ENCODE peak calls at places on chromosomes 2 and 18, in seven cellular contexts. X, M, H, T, S, V and Q are unnamed samples.

GRCh38 chr18:45007531-45007930 is 326.8 kb downstream of the SETBP1 start:
- DNase-seq in X (no peak), T (no peak), S (no peak), H (no peak), V (no peak), M (no peak), Q (no peak)

GRCh38 chr2:134301099-134301970 is 47.5 kb downstream of the MGAT5 start:
- DNase-seq in H (no peak), V (no peak), X (no peak), S (no peak), M (no peak), T (no peak), Q (no peak)

GRCh38 chr2:32663864-32664263 is 36.0 kb downstream of the TTC27 start:
- DNase-seq in H (no peak), V (no peak), X (no peak), T (no peak), S (no peak), M (no peak), Q (no peak)

GRCh38 chr2:71546777-71547281 is 93.5 kb downstream of the DYSF start:
- DNase-seq in V (no peak), T (no peak), S (no peak), H (no peak), X (no peak), M (peak), Q (no peak)

GRCh38 chr2:144508162-144508765 is 11.7 kb downstream of the ZEB2 start:
- DNase-seq in H (no peak), M (no peak), T (no peak), X (no peak), S (no peak), V (no peak), Q (no peak)

GRCh38 chr2:132669854-132670103 is 226 bp downstream of the LYPD1 start:
- DNase-seq in H (no peak), S (no peak), X (no peak), V (peak), M (no peak), T (no peak), Q (peak)

GRCh38 chr2:213238753-213239591 is 45.3 kb upstream of the SPAG16 start:
- DNase-seq in X (no peak), S (no peak), H (no peak), M (peak), T (peak), V (no peak), Q (no peak)

GRCh38 chr2:168461178-168461941 is 5.3 kb downstream of the CERS6 start:
- DNase-seq in X (no peak), S (no peak), V (no peak), M (no peak), H (no peak), T (no peak), Q (no peak)

GRCh38 chr2:149611100-149611820 is 23.7 kb upstream of the MMADHC start:
- DNase-seq in H (no peak), S (no peak), V (no peak), M (no peak), T (no peak), X (no peak), Q (no peak)

GRCh38 chr18:46412831-46413371 is 244.1 kb downstream of the LOXHD1 start:
- DNase-seq in S (no peak), V (no peak), T (no peak), H (no peak), X (no peak), M (no peak), Q (no peak)

GRCh38 chr2:231785413-231785812 is 832 bp upstream of the COPS7B start:
- DNase-seq in T (no peak), S (no peak), M (no peak), H (peak), V (no peak), X (no peak), Q (no peak)

GRCh38 chr2:28821295-28821958 is 10.8 kb downstream of the SPDYA start:
- DNase-seq in X (peak), T (peak), V (peak), S (peak), M (peak), H (peak), Q (peak)

GRCh38 chr18:80176334-80177080 is 67.4 kb downstream of the ADNP2 start:
- DNase-seq in X (no peak), M (peak), H (no peak), S (no peak), T (no peak), V (no peak), Q (no peak)

GRCh38 chr2:67215214-67215613 is 181.9 kb upstream of the ETAA1 start:
- DNase-seq in V (peak), T (no peak), M (peak), H (no peak), X (peak), S (no peak), Q (peak)

GRCh38 chr2:36618381-36618780 is 20.4 kb upstream of the FEZ2 start:
- DNase-seq in H (peak), X (peak), S (peak), M (peak), V (peak), T (peak), Q (peak)

GRCh38 chr2:133241231-133241575 is 327.1 kb downstream of the NCKAP5 start:
- DNase-seq in T (no peak), H (no peak), V (no peak), X (no peak), S (no peak), M (no peak), Q (no peak)

GRCh38 chr2:72483346-72483745 is 335.7 kb upstream of the CYP26B1 start:
- DNase-seq in X (no peak), V (no peak), T (no peak), S (no peak), H (no peak), M (no peak), Q (no peak)

GRCh38 chr2:126494593-126494992 is 161.4 kb upstream of the GYPC start:
- DNase-seq in V (no peak), T (no peak), X (no peak), M (no peak), H (no peak), S (no peak), Q (no peak)

GRCh38 chr18:10543277-10543676 is 17.4 kb downstream of the NAPG start:
- DNase-seq in H (no peak), M (no peak), V (no peak), S (no peak), T (no peak), X (no peak), Q (no peak)

GRCh38 chr2:238720232-238720672 is 127.6 kb upstream of the TWIST2 start:
- DNase-seq in S (no peak), H (no peak), X (peak), M (peak), V (peak), T (peak), Q (peak)

GRCh38 chr2:139730197-139730596 is 950.0 kb upstream of the NXPH2 start:
- DNase-seq in X (no peak), T (no peak), S (no peak), M (no peak), V (no peak), H (no peak), Q (no peak)

GRCh38 chr18:73778052-73778395 is 369.6 kb downstream of the FBXO15 start:
- DNase-seq in V (no peak), M (no peak), X (no peak), S (no peak), T (no peak), H (no peak), Q (no peak)

GRCh38 chr2:241692448-241692847 is 5.8 kb upstream of the DTYMK start:
- DNase-seq in X (no peak), V (no peak), S (no peak), T (no peak), M (no peak), H (no peak), Q (no peak)

DNA sequence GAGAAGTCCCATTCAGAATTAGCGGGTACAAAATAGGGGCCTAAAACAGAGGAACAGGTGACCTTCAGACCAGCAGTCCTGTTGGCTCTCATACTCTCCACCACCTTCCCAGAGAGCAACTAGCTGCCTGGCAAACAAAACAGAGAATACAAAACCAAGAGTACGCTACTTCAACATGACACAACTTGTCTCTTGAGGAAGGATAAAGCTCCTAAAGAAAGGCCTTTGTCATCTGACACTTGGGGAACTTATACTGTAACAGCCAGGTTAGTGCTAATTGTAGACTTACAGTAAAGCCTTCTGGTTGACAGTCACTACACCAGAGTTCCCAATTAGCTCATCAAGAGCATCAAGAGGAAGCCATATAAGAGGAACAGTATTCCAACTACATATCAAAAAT is 282.1 kb upstream of the NT5C1B start:
- DNase-seq in H (no peak), V (no peak), S (no peak), M (no peak), X (no peak), T (no peak), Q (no peak)
- TF ChIP-seq SIN3A in H (no peak), V (no peak), S (no peak), M (no peak), X (no peak), T (no peak), Q (no peak)

GRCh38 chr2:10243926-10244270 is 58.8 kb upstream of the HPCAL1 start:
- DNase-seq in M (no peak), T (no peak), H (no peak), S (no peak), V (no peak), X (no peak), Q (no peak)

GRCh38 chr2:10245021-10245420 is 57.7 kb upstream of the HPCAL1 start:
- DNase-seq in H (no peak), S (no peak), X (no peak), M (no peak), V (no peak), T (no peak), Q (no peak)

GRCh38 chr2:10242998-10243925 is 59.4 kb upstream of the HPCAL1 start:
- DNase-seq in S (no peak), X (no peak), T (no peak), H (no peak), V (peak), M (no peak), Q (no peak)

GRCh38 chr2:10245661-10246060 is 57.0 kb upstream of the HPCAL1 start:
- DNase-seq in V (no peak), S (no peak), X (no peak), T (no peak), M (no peak), H (no peak), Q (no peak)

DNA sequence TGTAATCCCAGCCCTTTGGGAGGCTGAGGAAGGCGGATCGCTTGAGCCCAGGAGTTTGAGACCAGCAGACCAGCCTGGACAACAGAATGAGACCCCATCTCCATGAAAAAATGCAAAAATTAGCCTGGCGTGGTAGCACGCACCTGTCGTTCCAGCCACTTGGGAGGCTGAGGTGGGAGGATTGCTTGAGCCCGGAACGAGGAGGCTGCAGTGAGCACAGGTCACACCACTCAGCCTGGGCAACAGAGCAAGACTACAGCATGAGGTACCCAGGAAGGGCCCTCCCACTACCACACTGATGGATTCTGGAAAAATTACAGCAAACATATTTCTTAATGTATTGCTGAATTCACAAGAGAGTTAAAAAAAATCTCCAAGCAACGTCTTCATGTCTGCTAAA is 56.3 kb upstream of the HPCAL1 start:
- DNase-seq in M (no peak), V (no peak), T (no peak), S (no peak), H (no peak), X (no peak), Q (no peak)
- TF ChIP-seq SIN3A in M (no peak), V (no peak), T (no peak), S (no peak), H (no peak), X (no peak), Q (no peak)

DNA sequence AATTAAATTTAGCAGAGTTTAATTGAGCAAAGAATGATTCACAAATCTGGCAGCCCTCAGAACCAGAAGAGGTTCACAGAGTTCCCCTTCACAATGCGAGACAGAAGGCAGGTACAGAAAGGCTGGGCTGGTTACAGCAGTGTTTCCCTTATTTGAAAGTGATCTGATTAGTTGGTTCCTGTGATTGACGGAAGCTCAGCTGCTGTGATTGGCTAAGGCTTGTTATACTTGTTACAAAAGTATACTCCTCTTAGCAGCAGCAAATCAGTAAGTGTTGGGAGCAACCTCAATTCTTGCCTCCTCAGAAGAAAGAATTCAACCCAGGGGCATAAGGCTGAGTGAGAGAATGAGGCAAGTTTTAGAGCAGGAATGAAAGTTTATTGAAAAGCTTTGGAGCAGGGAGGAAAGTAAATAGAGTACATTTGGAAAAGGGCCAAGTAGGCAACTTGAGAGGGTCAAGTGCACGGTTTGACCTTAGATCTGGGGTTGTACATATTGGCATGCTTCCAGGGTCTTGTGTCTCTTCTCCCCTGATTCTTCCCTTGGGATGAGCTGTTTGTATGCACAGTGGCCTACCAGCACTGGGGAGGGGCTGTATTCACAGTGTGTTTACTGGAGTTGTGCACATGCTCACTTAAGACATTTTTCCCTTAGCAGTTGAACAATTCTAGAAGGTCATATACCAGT is 431.8 kb upstream of the RAB12 start:
- DNase-seq in V (no peak), M (peak), S (no peak), H (no peak), T (no peak), X (no peak), Q (no peak)
- TF ChIP-seq SIN3A in V (no peak), M (no peak), S (no peak), H (no peak), T (no peak), X (no peak), Q (no peak)

DNA sequence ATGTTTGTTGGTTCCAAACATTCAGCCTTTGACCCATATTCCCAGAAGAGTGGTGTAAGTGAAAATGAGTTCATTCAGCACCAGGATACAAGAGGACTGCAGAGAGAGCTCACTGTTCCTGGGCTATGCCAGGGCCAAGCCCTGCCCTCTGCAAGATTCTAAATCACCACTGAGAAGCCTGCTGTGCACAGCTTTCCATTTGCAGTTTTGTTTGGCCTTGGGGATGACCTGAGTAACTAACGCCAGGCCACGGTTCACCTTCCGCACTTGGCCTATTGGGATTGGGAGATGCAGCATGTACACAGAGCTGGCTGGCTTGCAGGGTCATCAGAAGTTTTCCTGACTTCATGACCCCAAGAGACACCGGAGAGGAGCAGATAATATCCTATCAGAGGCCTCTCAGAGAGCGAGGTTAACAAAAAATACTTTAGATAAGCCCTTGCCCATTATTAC is 12.6 kb downstream of the GKN1 start:
- DNase-seq in T (no peak), X (no peak), M (no peak), V (no peak), H (no peak), S (no peak), Q (no peak)
- TF ChIP-seq SIN3A in T (no peak), X (no peak), M (no peak), V (no peak), H (no peak), S (no peak), Q (no peak)

GRCh38 chr2:127615511-127616166 is 30.3 kb upstream of the GPR17 start:
- DNase-seq in T (no peak), X (no peak), H (no peak), S (no peak), M (no peak), V (peak), Q (peak)

GRCh38 chr2:127612111-127612822 is 33.7 kb upstream of the GPR17 start:
- DNase-seq in T (no peak), S (no peak), H (no peak), X (no peak), V (peak), M (no peak), Q (no peak)

GRCh38 chr2:127611076-127611925 is 34.7 kb upstream of the GPR17 start:
- DNase-seq in T (no peak), S (no peak), V (no peak), M (no peak), H (no peak), X (no peak), Q (no peak)

GRCh38 chr2:127614246-127614645 is 31.7 kb upstream of the GPR17 start:
- DNase-seq in X (no peak), M (no peak), H (no peak), V (peak), T (no peak), S (no peak), Q (no peak)

DNA sequence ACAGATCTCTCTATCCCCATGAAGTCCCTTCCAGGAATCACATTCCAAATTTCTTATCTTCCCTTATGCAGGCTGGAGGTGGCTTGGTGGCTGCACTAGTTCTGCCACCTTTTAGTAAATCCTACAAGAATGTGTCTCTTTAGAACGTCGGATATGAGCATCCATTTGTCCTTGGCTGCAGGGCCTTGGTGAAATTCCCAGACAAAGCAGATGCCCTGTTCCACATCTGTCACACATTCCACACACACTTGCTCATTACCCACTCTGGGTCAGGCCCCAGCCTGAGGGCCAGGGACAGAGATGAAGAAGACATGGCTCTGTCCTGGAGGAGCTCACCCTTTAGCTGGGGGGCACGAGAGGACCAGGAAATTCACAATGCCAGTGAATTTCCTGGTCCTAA is 31.2 kb upstream of the GPR17 start:
- DNase-seq in V (peak), X (no peak), S (no peak), T (no peak), M (no peak), H (no peak), Q (peak)
- TF ChIP-seq SIN3A in V (no peak), X (no peak), S (no peak), T (no peak), M (no peak), H (no peak), Q (no peak)

GRCh38 chr2:136670-137069 is 90.4 kb upstream of the FAM110C start:
- DNase-seq in H (no peak), X (no peak), M (no peak), V (no peak), T (no peak), S (no peak), Q (no peak)
- TF ChIP-seq SIN3A in H (no peak), X (no peak), M (no peak), V (no peak), T (no peak), S (no peak), Q (no peak)

GRCh38 chr2:217166241-217166640 is 306.4 kb upstream of the TNP1 start:
- DNase-seq in T (peak), S (peak), H (peak), M (peak), V (peak), X (peak), Q (no peak)
- TF ChIP-seq SIN3A in T (no peak), S (no peak), H (no peak), M (no peak), V (no peak), X (no peak), Q (no peak)

DNA sequence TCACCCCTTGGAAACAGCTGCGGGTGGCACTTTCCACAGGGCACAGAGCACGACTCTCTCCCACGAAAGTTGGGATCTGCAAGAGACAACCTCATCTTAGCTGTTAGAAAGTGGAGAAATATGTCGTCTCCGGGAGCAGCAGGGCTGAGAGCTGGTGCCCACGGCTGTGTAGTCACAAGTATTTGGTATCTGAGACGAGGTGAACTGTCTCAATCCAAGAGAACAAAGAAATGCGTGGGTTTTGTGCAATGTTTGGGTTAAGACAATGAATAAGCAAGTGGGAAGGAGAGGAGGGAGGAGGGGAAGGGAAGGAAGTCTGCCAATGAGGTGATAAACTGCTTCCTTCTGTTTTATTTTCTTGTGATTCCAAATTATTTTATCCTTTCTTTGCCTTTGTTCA is 18.1 kb downstream of the DYTN start:
- DNase-seq in H (no peak), V (no peak), T (no peak), X (no peak), S (no peak), M (no peak), Q (no peak)
- TF ChIP-seq SIN3A in H (no peak), V (no peak), T (no peak), X (no peak), S (no peak), M (no peak), Q (no peak)